ENCODE peak calls at places on chromosome 4, in four cellular contexts. X is OCI-LY7; G is upper lobe of left lung; A is CD8-positive, alpha-beta T cell. T is an unnamed sample. For H3K4me1 and H3K9me3, the result is how much of the 10 kb centered on the place peaks cover.

GRCh38 chr4:46270986-46271596 is 118.8 kb downstream of the GABRA2 start:
- DNase-seq in A (no peak), X (peak), G (no peak), T (no peak)

GRCh38 chr4:4704267-4704666 is 155.2 kb upstream of the MSX1 start:
- DNase-seq in X (no peak), A (no peak), G (peak), T (no peak)

GRCh38 chr4:13656569-13656988 is 29.1 kb upstream of the BOD1L1 start:
- DNase-seq in X (peak), G (peak), A (peak), T (peak)

GRCh38 chr4:48970471-48970921 is 15.6 kb upstream of the CWH43 start:
- DNase-seq in G (no peak), X (no peak), A (no peak), T (no peak)

GRCh38 chr4:81003549-81004240 is 26.8 kb upstream of the BMP3 start:
- DNase-seq in A (no peak), X (peak), G (no peak), T (no peak)

GRCh38 chr4:153808175-153808574 is 19.3 kb upstream of the SFRP2 start:
- DNase-seq in A (no peak), G (no peak), X (no peak), T (no peak)

GRCh38 chr4:168199262-168199957 is 107.1 kb downstream of the ANXA10 start:
- DNase-seq in A (no peak), X (no peak), G (no peak), T (no peak)

GRCh38 chr4:158484173-158484885 is 37.4 kb upstream of the RXFP1 start:
- DNase-seq in X (no peak), G (no peak), A (no peak), T (no peak)

GRCh38 chr4:185730387-185730786 is 81.6 kb downstream of the SORBS2 start:
- DNase-seq in X (peak), G (no peak), A (no peak), T (no peak)

GRCh38 chr4:10619220-10619619 is 65.3 kb downstream of the CLNK start:
- DNase-seq in A (no peak), G (no peak), X (no peak), T (no peak)

GRCh38 chr4:4368821-4369580 is 17.9 kb upstream of the NSG1 start:
- DNase-seq in A (no peak), X (no peak), G (no peak), T (no peak)

GRCh38 chr4:108345862-108346530 is 177.3 kb upstream of the LEF1 start:
- DNase-seq in X (no peak), G (no peak), A (no peak), T (no peak)

GRCh38 chr4:111605111-111605510 is 540.1 kb upstream of the FAM241A start:
- DNase-seq in A (no peak), G (no peak), X (no peak), T (no peak)

GRCh38 chr4:136935305-136935704 is 597.0 kb downstream of the PCDH18 start:
- DNase-seq in A (no peak), X (no peak), G (no peak), T (no peak)

GRCh38 chr4:95362906-95363578 is 185.7 kb downstream of the UNC5C start:
- DNase-seq in G (no peak), A (no peak), X (peak), T (no peak)

GRCh38 chr4:84051728-84052127 is 447.4 kb downstream of the NKX6-1 start:
- DNase-seq in G (no peak), A (no peak), X (no peak), T (no peak)

GRCh38 chr4:140834866-140835495 is 78.8 kb upstream of the TBC1D9 start:
- DNase-seq in G (no peak), A (no peak), X (no peak), T (no peak)

GRCh38 chr4:31175242-31175910 is 455.2 kb downstream of the PCDH7 start:
- DNase-seq in A (no peak), G (no peak), X (no peak), T (no peak)

GRCh38 chr4:4574792-4575191 is 32.9 kb upstream of the STX18 start:
- DNase-seq in X (no peak), G (peak), A (peak), T (peak)

GRCh38 chr4:46515940-46516339 is 126.0 kb upstream of the GABRA2 start:
- DNase-seq in X (no peak), A (no peak), G (no peak), T (no peak)

GRCh38 chr4:71202703-71203102 is 136.1 kb upstream of the SLC4A4 start:
- DNase-seq in G (no peak), X (no peak), A (no peak), T (no peak)

GRCh38 chr4:4480685-4481393 is 61.0 kb downstream of the STX18 start:
- DNase-seq in X (peak), G (no peak), A (no peak), T (no peak)

GRCh38 chr4:7043521-7044414 is 596 bp downstream of the TADA2B start:
- DNase-seq in A (peak), X (peak), G (peak), T (peak)

DNA sequence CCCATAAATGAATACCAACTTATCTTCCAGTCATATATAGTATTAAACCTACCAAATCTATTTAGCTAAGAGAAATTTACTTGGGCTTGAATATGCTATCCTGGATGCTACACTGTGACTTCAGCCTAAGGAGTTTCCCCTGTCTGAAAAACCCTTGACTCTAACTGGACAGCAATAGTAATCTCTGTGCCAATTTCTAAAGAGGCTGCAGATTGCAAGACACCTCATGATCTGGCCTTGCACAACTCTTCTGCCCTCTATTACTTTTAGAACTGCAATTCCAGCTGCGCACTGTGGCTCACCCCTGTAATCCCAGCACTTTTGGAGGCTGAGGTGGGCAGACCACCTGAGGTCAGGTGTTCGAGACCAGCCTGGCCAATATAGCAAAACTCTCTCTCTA is 371.5 kb downstream of the KCNIP4 start:
- DNase-seq in A (no peak), X (no peak), G (no peak), T (no peak)
- H3K4me1 ChIP-seq in A (under half), X (under half), G (under half), T (under half)

GRCh38 chr4:40720931-40721330 is 28.8 kb upstream of the NSUN7 start:
- DNase-seq in X (no peak), G (no peak), A (no peak), T (no peak)
- H3K9me3 ChIP-seq in X (under half), G (under half), A (under half), T (under half)

GRCh38 chr4:86947494-86948120 is 12.8 kb downstream of the AFF1 start:
- DNase-seq in G (no peak), A (no peak), X (no peak), T (no peak)

GRCh38 chr4:86950835-86951525 is 16.2 kb downstream of the AFF1 start:
- DNase-seq in G (no peak), A (no peak), X (peak), T (no peak)

GRCh38 chr4:86948276-86948675 is 13.5 kb downstream of the AFF1 start:
- DNase-seq in X (no peak), A (no peak), G (no peak), T (no peak)

GRCh38 chr4:86944964-86945781 is 10.4 kb downstream of the AFF1 start:
- DNase-seq in X (no peak), G (no peak), A (no peak), T (no peak)

GRCh38 chr4:86946868-86947493 is 12.2 kb downstream of the AFF1 start:
- DNase-seq in A (no peak), X (no peak), G (no peak), T (no peak)
- H3K4me1 ChIP-seq in A (under half), X (half or more), G (under half), T (half or more)

GRCh38 chr4:1250527-1250812 is 1.5 kb upstream of the CTBP1 start:
- DNase-seq in X (no peak), A (no peak), G (no peak), T (no peak)

GRCh38 chr4:1252928-1253492 is 4.1 kb upstream of the CTBP1 start:
- DNase-seq in A (no peak), G (no peak), X (no peak), T (no peak)

GRCh38 chr4:1249731-1250526 is 999 bp upstream of the CTBP1 start:
- DNase-seq in G (peak), A (peak), X (no peak), T (no peak)

GRCh38 chr4:1251773-1252066 is 2.8 kb upstream of the CTBP1 start:
- DNase-seq in A (peak), X (no peak), G (no peak), T (no peak)

GRCh38 chr4:1250921-1251772 is 2.2 kb upstream of the CTBP1 start:
- DNase-seq in X (no peak), A (peak), G (peak), T (no peak)
- H3K9me3 ChIP-seq in X (under half), A (under half), G (under half), T (under half)

T was measured in left ventricle myocardium inferior.